ENCODE peak calls at places on chromosomes 5 and 9, in five cellular contexts. Z is right lobe of liver, V is brain microvascular endothelial cell, C is epithelial cell of esophagus, E is esophagus squamous epithelium. J is an unnamed sample.
A peak's percentile ranks its signal among the peaks of the same experiment; 100 is the strongest.

GRCh38 chr9:106052735-106053134 is 358.4 kb downstream of the TMEM38B start:
- DNase-seq in E (no peak), Z (no peak), C (no peak), V (no peak), J (no peak)

GRCh38 chr9:135504262-135505229 is 4.1 kb downstream of the MRPS2 start:
- DNase-seq in Z (peak; percentile 62), E (no peak), C (peak; percentile 67), V (peak; percentile 57), J (no peak)

GRCh38 chr5:145499483-145499882 is 335.7 kb downstream of the PRELID2 start:
- DNase-seq in C (no peak), E (no peak), V (peak; percentile 12), Z (no peak), J (no peak)

GRCh38 chr5:82641362-82641988 is 363.3 kb upstream of the RPS23 start:
- DNase-seq in V (peak; percentile 85), E (no peak), Z (peak; percentile 86), C (peak; percentile 87), J (peak; percentile 73)

GRCh38 chr5:119343042-119343441 is 12.8 kb upstream of the TNFAIP8 start:
- DNase-seq in V (no peak), E (no peak), C (no peak), Z (no peak), J (no peak)

GRCh38 chr9:99040911-99041582 is 63.9 kb upstream of the TGFBR1 start:
- DNase-seq in Z (no peak), V (peak; percentile 83), E (no peak), C (peak; percentile 31), J (peak; percentile 68)

GRCh38 chr5:178376906-178377582 is 144.4 kb upstream of the PHYKPL start:
- DNase-seq in C (no peak), V (no peak), E (no peak), Z (no peak), J (no peak)

GRCh38 chr5:140398379-140398811 is 3.2 kb upstream of the ANKHD1 start:
- DNase-seq in Z (no peak), V (no peak), E (no peak), C (peak; percentile 94), J (no peak)

GRCh38 chr5:93902288-93902687 is 160.9 kb upstream of the POU5F2 start:
- DNase-seq in Z (no peak), C (no peak), E (no peak), V (no peak), J (no peak)

GRCh38 chr9:125989524-125990180 is 242.5 kb downstream of the PBX3 start:
- DNase-seq in V (no peak), C (no peak), E (no peak), Z (peak; percentile 33), J (no peak)

GRCh38 chr5:64637837-64638443 is 52.4 kb upstream of the SHISAL2B start:
- DNase-seq in C (no peak), V (no peak), E (no peak), Z (no peak), J (no peak)

DNA sequence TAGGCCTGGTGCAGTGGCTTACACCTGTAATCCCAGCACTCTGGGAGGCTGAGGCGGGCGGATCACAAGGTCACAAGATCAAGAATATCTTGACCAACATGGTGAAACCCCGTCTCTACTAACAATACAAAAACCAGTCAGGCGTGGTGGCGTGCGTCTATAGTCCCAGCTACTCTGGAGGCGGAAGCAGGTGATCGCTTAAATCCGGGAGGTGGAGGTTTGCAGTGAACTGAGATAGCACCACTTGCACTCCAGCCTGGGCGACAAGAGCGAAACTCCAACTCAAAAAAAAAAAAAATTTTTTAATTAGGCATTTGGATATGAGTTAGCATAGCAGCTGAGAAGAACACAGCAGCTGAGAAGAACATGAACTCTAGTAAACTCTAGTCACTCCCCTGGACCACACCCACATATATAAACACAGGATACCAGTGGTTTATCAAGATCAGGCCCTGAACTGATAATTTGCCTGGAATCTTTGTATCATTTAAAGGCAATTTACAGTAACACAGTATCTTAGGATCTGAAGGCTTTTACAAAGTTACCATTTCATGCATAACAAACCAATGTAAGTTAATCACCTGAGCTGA is 4.6 kb upstream of the UGCG start:
- DNase-seq in V (no peak), E (no peak), C (peak; percentile 53), Z (no peak), J (no peak)
- H3K4me3 ChIP-seq in V (no peak overlapping the region), E (no peak overlapping the region), C (no peak overlapping the region), Z (no peak overlapping the region), J (no peak overlapping the region)

GRCh38 chr9:8917978-8918739 is 1118.6 kb upstream of the DMAC1 start:
- DNase-seq in E (no peak), Z (no peak), V (no peak), C (no peak), J (no peak)
- H3K4me3 ChIP-seq in E (no peak overlapping the region), Z (no peak overlapping the region), V (no peak overlapping the region), C (no peak overlapping the region), J (no peak overlapping the region)

DNA sequence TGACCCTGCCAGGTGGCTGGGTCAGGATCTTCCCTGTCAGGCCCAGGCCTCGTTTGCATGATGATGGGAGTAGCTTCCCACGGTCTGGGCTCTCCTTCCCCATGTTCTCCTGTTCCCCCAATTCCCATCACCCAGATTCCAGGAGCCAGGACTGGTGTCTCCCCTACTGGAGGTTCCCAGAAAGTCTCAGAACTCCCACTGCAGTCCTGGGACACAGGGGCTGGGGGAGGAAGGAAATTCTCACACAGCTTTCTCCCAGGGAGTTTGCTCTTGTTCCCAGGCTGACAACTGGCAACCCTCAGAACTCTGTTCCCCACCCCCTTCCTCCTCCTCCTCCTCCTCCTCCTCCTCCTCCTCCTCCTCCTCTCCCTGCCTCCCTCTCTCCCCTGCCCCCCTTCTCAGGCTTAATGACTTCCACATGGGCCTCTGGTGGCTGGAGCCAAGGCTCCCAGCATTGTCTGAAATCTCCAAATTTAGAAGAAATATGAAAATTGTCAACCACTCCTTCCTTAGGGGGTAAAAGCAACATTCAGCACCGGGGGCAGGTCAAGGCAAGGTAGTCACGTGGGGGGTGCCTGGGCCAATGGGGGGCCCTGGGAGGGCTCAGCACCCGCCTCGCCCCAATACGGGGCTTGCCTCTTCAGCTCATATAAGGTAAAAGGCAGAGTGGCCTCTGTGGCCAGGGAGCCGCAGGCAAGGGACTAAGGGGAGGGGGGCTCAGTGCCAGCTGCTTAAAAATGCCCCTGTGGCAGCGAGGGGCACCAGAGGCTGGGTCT is 27.3 kb upstream of the IL17B start:
- DNase-seq in Z (peak; percentile 57), C (no peak), E (no peak), V (peak; percentile 90), J (peak; percentile 91)
- H3K4me3 ChIP-seq in Z (peak overlapping the region; percentile 37), C (no peak overlapping the region), E (peak overlapping the region; percentile 66), V (peak overlapping the region; percentile 76), J (peak overlapping the region; percentile 82)

GRCh38 chr5:179915406-179915935 is 7.8 kb upstream of the TBC1D9B start:
- DNase-seq in V (no peak), E (no peak), C (no peak), Z (no peak), J (no peak)

GRCh38 chr5:179912386-179912785 is 4.7 kb upstream of the TBC1D9B start:
- DNase-seq in C (no peak), Z (no peak), E (no peak), V (no peak), J (no peak)

GRCh38 chr5:179913461-179913860 is 5.8 kb upstream of the TBC1D9B start:
- DNase-seq in E (no peak), V (no peak), Z (no peak), C (no peak), J (no peak)

GRCh38 chr5:179912951-179913350 is 5.3 kb upstream of the TBC1D9B start:
- DNase-seq in E (no peak), C (no peak), Z (no peak), V (no peak), J (no peak)

DNA sequence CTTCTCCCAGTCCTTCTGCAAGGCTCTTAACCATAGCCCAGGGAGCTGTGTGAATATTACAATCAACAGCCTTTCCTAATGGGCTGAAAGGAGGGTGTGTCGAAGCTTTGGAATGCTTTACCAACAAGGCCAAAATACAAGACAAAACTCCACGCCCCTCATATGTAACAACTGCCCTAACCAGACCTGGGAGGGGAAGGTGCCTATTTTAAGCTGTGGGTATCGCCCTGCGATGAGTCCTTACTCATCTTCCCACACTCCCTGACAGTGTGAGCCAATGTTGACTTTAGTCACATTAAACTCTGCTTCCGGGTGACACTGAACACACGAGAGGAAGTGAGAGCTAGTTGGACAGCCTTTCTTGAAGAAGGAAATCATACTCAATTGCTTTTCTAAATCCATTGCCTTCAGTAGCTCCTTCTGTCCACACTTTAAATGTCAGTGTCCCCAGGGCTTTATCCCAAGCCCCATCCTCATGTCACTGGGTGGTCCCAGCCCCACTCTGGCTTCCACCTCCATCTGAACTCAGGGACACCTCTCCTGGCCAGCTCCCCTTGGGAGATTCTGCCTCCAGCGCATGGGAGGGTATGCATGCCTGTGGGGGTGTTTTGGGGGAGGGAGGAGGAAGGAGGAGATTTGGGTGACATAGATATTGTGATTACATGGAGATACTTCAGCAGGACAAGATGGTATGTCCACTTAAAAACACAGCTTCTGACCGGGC is 6.5 kb upstream of the TBC1D9B start:
- DNase-seq in Z (no peak), E (no peak), C (peak; percentile 99), V (peak; percentile 18), J (peak; percentile 27)
- H3K4me3 ChIP-seq in Z (no peak overlapping the region), E (no peak overlapping the region), C (no peak overlapping the region), V (no peak overlapping the region), J (no peak overlapping the region)

GRCh38 chr9:93005876-93006275 is 52.6 kb upstream of the SUSD3 start:
- DNase-seq in E (no peak), V (no peak), C (no peak), Z (no peak), J (no peak)

GRCh38 chr9:93008457-93008856 is 50.0 kb upstream of the SUSD3 start:
- DNase-seq in E (no peak), C (no peak), Z (no peak), V (no peak), J (no peak)

GRCh38 chr9:93009337-93010015 is 49.0 kb upstream of the SUSD3 start:
- DNase-seq in Z (no peak), E (no peak), C (no peak), V (no peak), J (no peak)

GRCh38 chr9:93010056-93010455 is 48.4 kb upstream of the SUSD3 start:
- DNase-seq in E (no peak), V (no peak), Z (no peak), C (no peak), J (no peak)

GRCh38 chr9:93007529-93008058 is 50.9 kb upstream of the SUSD3 start:
- DNase-seq in C (no peak), Z (no peak), V (no peak), E (no peak), J (no peak)
- H3K4me3 ChIP-seq in C (no peak overlapping the region), Z (no peak overlapping the region), V (no peak overlapping the region), E (no peak overlapping the region), J (no peak overlapping the region)

GRCh38 chr9:7150153-7150890 is 392.5 kb downstream of the KDM4C start:
- DNase-seq in V (no peak), E (no peak), Z (no peak), C (no peak), J (no peak)
- H3K4me3 ChIP-seq in V (no peak overlapping the region), E (no peak overlapping the region), Z (no peak overlapping the region), C (no peak overlapping the region), J (no peak overlapping the region)

DNA sequence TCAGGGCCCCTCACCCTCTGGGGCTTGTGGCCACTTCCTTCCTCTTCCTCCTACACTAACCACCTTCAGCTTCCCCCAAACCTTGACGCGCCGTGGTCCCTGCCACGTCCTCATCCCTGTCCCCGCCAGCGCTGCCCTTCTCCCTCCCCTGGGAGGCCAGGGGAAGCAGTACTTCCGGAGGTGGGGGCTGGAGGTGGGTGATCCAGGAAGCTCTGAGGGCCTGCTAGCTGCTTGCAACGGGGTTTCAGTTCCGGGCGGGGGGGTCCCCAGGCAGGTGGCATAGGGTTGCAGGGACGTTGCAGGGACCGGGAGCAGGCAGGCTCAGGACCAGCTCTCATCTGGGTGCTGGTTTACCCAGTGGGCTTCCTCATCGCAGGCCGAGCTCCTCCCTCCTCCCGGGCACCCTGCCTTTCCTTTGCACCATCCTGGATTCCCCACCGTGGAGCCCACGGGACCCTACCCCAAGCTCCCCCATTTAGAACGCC is 70.0 kb downstream of the RXRA start:
- DNase-seq in E (no peak), Z (peak; percentile 69), V (no peak), C (no peak), J (no peak)
- H3K4me3 ChIP-seq in E (peak overlapping the region; percentile 42), Z (no peak overlapping the region), V (no peak overlapping the region), C (no peak overlapping the region), J (no peak overlapping the region)

J was measured in AG09309.